ENCODE peak calls at places on chromosomes 2 and 18, in five cellular contexts. A is neural progenitor cell, U is omental fat pad, V is cardiac muscle cell, O is adrenal gland. D is an unnamed sample.

GRCh38 chr2:25341031-25341727 is 546 bp downstream of the DNMT3A start:
- DNase-seq in A (no peak), U (no peak), V (peak), O (peak), D (peak)

GRCh38 chr2:111048856-111049551 is 71.7 kb upstream of the BCL2L11 start:
- DNase-seq in A (no peak), U (no peak), V (no peak), O (no peak), D (no peak)

GRCh38 chr2:221896505-221897151 is 324.5 kb upstream of the EPHA4 start:
- DNase-seq in A (peak), U (no peak), V (peak), O (peak), D (peak)

GRCh38 chr2:205706769-205707375 is 24.6 kb downstream of the NRP2 start:
- DNase-seq in A (no peak), U (no peak), V (no peak), O (peak), D (peak)

GRCh38 chr18:22279741-22280452 is 110.5 kb downstream of the GATA6 start:
- DNase-seq in A (no peak), U (no peak), V (no peak), O (no peak), D (no peak)

GRCh38 chr2:144748443-144748842 is 228.5 kb upstream of the ZEB2 start:
- DNase-seq in A (no peak), U (no peak), V (no peak), O (no peak), D (no peak)

GRCh38 chr2:236179653-236180500 is 11.7 kb upstream of the GBX2 start:
- DNase-seq in A (peak), U (no peak), V (no peak), O (no peak), D (no peak)

GRCh38 chr2:236664131-236664530 is 94.5 kb downstream of the ACKR3 start:
- DNase-seq in A (no peak), U (no peak), V (no peak), O (no peak), D (no peak)

GRCh38 chr18:13464432-13465125 is 246.0 kb downstream of the LDLRAD4 start:
- DNase-seq in A (no peak), U (no peak), V (no peak), O (peak), D (peak)

GRCh38 chr2:47656715-47657600 is 126.0 kb upstream of the MSH6 start:
- DNase-seq in A (no peak), U (no peak), V (no peak), O (no peak), D (no peak)

GRCh38 chr2:9142551-9143263 is 63.9 kb upstream of the ASAP2 start:
- DNase-seq in A (peak), U (peak), V (peak), O (peak), D (peak)

GRCh38 chr2:203808041-203808750 is 59.4 kb upstream of the CTLA4 start:
- DNase-seq in A (peak), U (no peak), V (no peak), O (no peak), D (no peak)

GRCh38 chr2:151922845-151923666 is 94.8 kb upstream of the ARL5A start:
- DNase-seq in A (no peak), U (peak), V (peak), O (peak), D (peak)

GRCh38 chr2:239601880-239602279 is 201.1 kb upstream of the HDAC4 start:
- DNase-seq in A (no peak), U (no peak), V (no peak), O (no peak), D (peak)

GRCh38 chr2:26674002-26674751 is 18.3 kb upstream of the KCNK3 start:
- DNase-seq in A (no peak), U (no peak), V (no peak), O (no peak), D (no peak)

GRCh38 chr18:74567805-74568204 is 29.9 kb upstream of the ZNF407 start:
- DNase-seq in A (no peak), U (no peak), V (no peak), O (no peak), D (no peak)

GRCh38 chr2:222912117-222912516 is 51.3 kb downstream of the ACSL3 start:
- DNase-seq in A (no peak), U (no peak), V (peak), O (no peak), D (no peak)

GRCh38 chr2:29490037-29490436 is 374.8 kb downstream of the CLIP4 start:
- DNase-seq in A (no peak), U (no peak), V (no peak), O (peak), D (no peak)

GRCh38 chr2:217622664-217623063 is 380.1 kb downstream of the TNS1 start:
- DNase-seq in A (peak), U (no peak), V (no peak), O (no peak), D (no peak)

GRCh38 chr2:23138686-23139085 is 246.3 kb upstream of the KLHL29 start:
- DNase-seq in A (no peak), U (no peak), V (no peak), O (no peak), D (no peak)

GRCh38 chr18:55577812-55578539 is 10.0 kb downstream of the TCF4 start:
- DNase-seq in A (no peak), U (no peak), V (no peak), O (no peak), D (no peak)
- TF ChIP-seq CTCF in A (peak), U (no peak), V (no peak), O (no peak), D (peak)

DNA sequence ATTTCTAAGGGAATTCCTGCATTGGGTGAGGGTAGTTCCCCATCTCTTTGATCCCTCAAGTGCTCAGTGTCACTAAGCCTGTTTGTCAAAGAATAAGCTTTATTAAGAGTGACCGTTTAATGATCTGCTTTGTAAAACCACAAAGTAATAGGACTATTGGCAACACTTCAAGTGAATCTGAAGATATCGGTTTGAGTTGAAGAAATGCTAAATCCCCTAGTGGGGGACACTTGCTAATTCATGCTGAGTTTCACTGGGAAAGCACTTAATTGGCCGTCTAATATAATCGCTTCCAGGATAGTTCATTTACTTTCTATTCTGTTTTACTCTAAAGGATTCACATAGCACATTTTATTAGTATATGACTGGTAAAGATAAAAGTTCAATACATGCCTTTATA is 54.4 kb downstream of the DTNA start:
- DNase-seq in A (no peak), U (no peak), V (no peak), O (no peak), D (no peak)
- TF ChIP-seq CTCF in A (no peak), U (no peak), V (no peak), O (no peak), D (no peak)

GRCh38 chr2:161556440-161556839 is 67.8 kb upstream of the SLC4A10 start:
- DNase-seq in A (no peak), U (no peak), V (no peak), O (no peak), D (no peak)
- TF ChIP-seq CTCF in A (peak), U (no peak), V (no peak), O (no peak), D (no peak)

DNA sequence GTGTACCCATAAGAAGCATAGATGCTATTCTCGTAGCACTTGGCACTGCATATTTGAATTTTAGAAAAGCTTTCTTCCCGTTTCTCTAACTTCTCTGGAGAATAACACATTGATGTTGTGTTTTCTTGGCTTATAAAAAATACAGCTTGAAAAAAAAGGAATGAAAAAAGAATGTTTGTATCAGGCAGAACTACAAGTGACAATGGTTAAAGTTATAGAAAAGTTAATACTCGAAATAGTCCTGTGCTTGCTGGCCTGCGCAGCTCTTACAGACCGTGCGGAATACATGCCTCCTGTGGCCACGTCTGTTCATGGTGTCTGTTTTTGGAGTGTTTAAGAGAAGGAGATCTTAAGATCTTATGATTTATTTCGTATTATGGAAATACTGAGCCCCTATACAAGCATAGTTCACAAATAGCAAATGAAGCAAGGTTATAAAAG is 808 bp downstream of the DUSP19 start:
- DNase-seq in A (no peak), U (no peak), V (no peak), O (peak), D (no peak)
- TF ChIP-seq CTCF in A (no peak), U (no peak), V (no peak), O (no peak), D (no peak)

GRCh38 chr2:240685771-240686371 is 3.2 kb upstream of the AQP12B start:
- DNase-seq in A (peak), U (no peak), V (no peak), O (no peak), D (no peak)
- TF ChIP-seq CTCF in A (no peak), U (no peak), V (no peak), O (no peak), D (no peak)

GRCh38 chr2:84078466-84078865 is 380.6 kb downstream of the SUCLG1 start:
- DNase-seq in A (no peak), U (no peak), V (no peak), O (no peak), D (no peak)
- TF ChIP-seq CTCF in A (no peak), U (no peak), V (no peak), O (no peak), D (no peak)

GRCh38 chr2:119292226-119292625 is 68.6 kb downstream of the STEAP3 start:
- DNase-seq in A (peak), U (no peak), V (no peak), O (peak), D (no peak)
- TF ChIP-seq CTCF in A (peak), U (no peak), V (peak), O (peak), D (no peak)

GRCh38 chr2:176380341-176380740 is 111.1 kb downstream of the MTX2 start:
- DNase-seq in A (no peak), U (no peak), V (no peak), O (no peak), D (no peak)
- TF ChIP-seq CTCF in A (no peak), U (no peak), V (no peak), O (no peak), D (no peak)

GRCh38 chr2:43077876-43078275 is 148.5 kb downstream of the ZFP36L2 start:
- DNase-seq in A (no peak), U (no peak), V (no peak), O (no peak), D (no peak)

GRCh38 chr2:43080626-43081025 is 145.8 kb downstream of the ZFP36L2 start:
- DNase-seq in A (no peak), U (no peak), V (no peak), O (no peak), D (no peak)

GRCh38 chr2:43078301-43078700 is 148.1 kb downstream of the ZFP36L2 start:
- DNase-seq in A (no peak), U (no peak), V (no peak), O (no peak), D (no peak)

GRCh38 chr2:43081131-43081745 is 145.2 kb downstream of the ZFP36L2 start:
- DNase-seq in A (no peak), U (no peak), V (no peak), O (no peak), D (no peak)

GRCh38 chr2:43078781-43079755 is 147.3 kb downstream of the ZFP36L2 start:
- DNase-seq in A (no peak), U (no peak), V (no peak), O (no peak), D (no peak)
- TF ChIP-seq CTCF in A (no peak), U (no peak), V (no peak), O (no peak), D (no peak)

GRCh38 chr2:98297817-98298684 is 48.2 kb upstream of the CNGA3 start:
- DNase-seq in A (no peak), U (no peak), V (no peak), O (no peak), D (no peak)
- TF ChIP-seq CTCF in A (peak), U (no peak), V (no peak), O (no peak), D (no peak)

D was measured in heart left ventricle.